ENCODE peak calls at places on chromosomes 13 and 19, in four cellular contexts. One of them, this sample, is unnamed.

GRCh38 chr13:32211788-32212187 is 103.4 kb downstream of the ZAR1L start:
- DNase-seq in left cardiac atrium: no peak
- DNase-seq in tibial artery: no peak
- DNase-seq in cardiac fibroblast: peak
- DNase-seq in this sample: peak

GRCh38 chr13:113361406-113361805 is 2.5 kb downstream of the GRTP1 start:
- DNase-seq in left cardiac atrium: no peak
- DNase-seq in tibial artery: no peak
- DNase-seq in cardiac fibroblast: no peak
- DNase-seq in this sample: no peak

GRCh38 chr19:4556574-4557185 is 2.8 kb downstream of the SEMA6B start:
- DNase-seq in cardiac fibroblast: peak
- DNase-seq in tibial artery: no peak
- DNase-seq in left cardiac atrium: peak
- DNase-seq in this sample: peak

GRCh38 chr13:105342421-105342820 is 1193.0 kb downstream of the EFNB2 start:
- DNase-seq in tibial artery: no peak
- DNase-seq in cardiac fibroblast: no peak
- DNase-seq in left cardiac atrium: no peak
- DNase-seq in this sample: no peak

GRCh38 chr19:14048439-14049153 is 13.3 kb downstream of the PALM3 start:
- DNase-seq in tibial artery: peak
- DNase-seq in cardiac fibroblast: no peak
- DNase-seq in left cardiac atrium: no peak
- DNase-seq in this sample: peak

GRCh38 chr19:15320118-15320517 is 12.2 kb downstream of the BRD4 start:
- DNase-seq in left cardiac atrium: no peak
- DNase-seq in tibial artery: no peak
- DNase-seq in cardiac fibroblast: peak
- DNase-seq in this sample: no peak

GRCh38 chr13:93398167-93398566 is 171.6 kb downstream of the GPC6 start:
- DNase-seq in tibial artery: no peak
- DNase-seq in cardiac fibroblast: peak
- DNase-seq in left cardiac atrium: no peak
- DNase-seq in this sample: no peak

GRCh38 chr19:7856679-7857663 is 17.2 kb downstream of the PRR36 start:
- DNase-seq in tibial artery: no peak
- DNase-seq in cardiac fibroblast: no peak
- DNase-seq in left cardiac atrium: no peak
- DNase-seq in this sample: peak

GRCh38 chr19:42325896-42326771 is 699 bp downstream of the MEGF8 start:
- DNase-seq in left cardiac atrium: peak
- DNase-seq in tibial artery: no peak
- DNase-seq in cardiac fibroblast: no peak
- DNase-seq in this sample: peak

GRCh38 chr19:53520547-53521372 is 17.2 kb upstream of the ZNF331 start:
- DNase-seq in cardiac fibroblast: peak
- DNase-seq in left cardiac atrium: peak
- DNase-seq in tibial artery: peak
- DNase-seq in this sample: peak

GRCh38 chr19:16066611-16067104 is 9.6 kb upstream of the TPM4 start:
- DNase-seq in left cardiac atrium: peak
- DNase-seq in cardiac fibroblast: peak
- DNase-seq in tibial artery: no peak
- DNase-seq in this sample: peak

GRCh38 chr19:48565090-48565489 is 13.1 kb downstream of the SULT2B1 start:
- DNase-seq in left cardiac atrium: no peak
- DNase-seq in tibial artery: no peak
- DNase-seq in cardiac fibroblast: peak
- DNase-seq in this sample: peak

GRCh38 chr19:1206063-1206732 is 620 bp downstream of the STK11 start:
- DNase-seq in cardiac fibroblast: no peak
- DNase-seq in left cardiac atrium: no peak
- DNase-seq in tibial artery: no peak
- DNase-seq in this sample: no peak

GRCh38 chr19:17826508-17827056 is 5.3 kb upstream of the INSL3 start:
- DNase-seq in tibial artery: no peak
- DNase-seq in left cardiac atrium: no peak
- DNase-seq in cardiac fibroblast: no peak
- DNase-seq in this sample: no peak

GRCh38 chr19:8361921-8362793 is 1.8 kb upstream of the ANGPTL4 start:
- DNase-seq in left cardiac atrium: peak
- DNase-seq in tibial artery: peak
- DNase-seq in cardiac fibroblast: peak
- DNase-seq in this sample: no peak

GRCh38 chr13:28637714-28638355 is 21.1 kb upstream of the POMP start:
- DNase-seq in tibial artery: no peak
- DNase-seq in cardiac fibroblast: no peak
- DNase-seq in left cardiac atrium: no peak
- DNase-seq in this sample: no peak

This sample was measured in NCI-H82.